ENCODE peak calls at places on chromosomes 16 and 17, in nine cellular contexts. One of them, this sample, is unnamed.

GRCh38 chr16:87558682-87559081 is 43.6 kb upstream of the JPH3 start:
- DNase-seq in fibroblast of pulmonary artery: no peak
- DNase-seq in IMR-90: no peak
- DNase-seq in ovary: no peak
- DNase-seq in foreskin fibroblast: no peak
- DNase-seq in heart right ventricle: no peak
- DNase-seq in cardiac muscle cell: no peak
- DNase-seq in A673: no peak
- DNase-seq in H1: no peak
- DNase-seq in this sample: no peak

GRCh38 chr16:23071202-23072083 is 77.8 kb downstream of the USP31 start:
- DNase-seq in fibroblast of pulmonary artery: peak
- DNase-seq in IMR-90: peak
- DNase-seq in ovary: no peak
- DNase-seq in foreskin fibroblast: no peak
- DNase-seq in heart right ventricle: no peak
- DNase-seq in cardiac muscle cell: no peak
- DNase-seq in A673: no peak
- DNase-seq in H1: no peak
- DNase-seq in this sample: peak

GRCh38 chr17:64406321-64407200 is 15.9 kb upstream of the PECAM1 start:
- DNase-seq in fibroblast of pulmonary artery: peak
- DNase-seq in IMR-90: no peak
- DNase-seq in ovary: peak
- DNase-seq in foreskin fibroblast: no peak
- DNase-seq in heart right ventricle: no peak
- DNase-seq in cardiac muscle cell: no peak
- DNase-seq in A673: peak
- DNase-seq in H1: no peak
- DNase-seq in this sample: no peak

GRCh38 chr16:20727181-20727580 is 14.4 kb downstream of the THUMPD1 start:
- DNase-seq in fibroblast of pulmonary artery: no peak
- DNase-seq in IMR-90: no peak
- DNase-seq in ovary: no peak
- DNase-seq in foreskin fibroblast: no peak
- DNase-seq in heart right ventricle: no peak
- DNase-seq in cardiac muscle cell: peak
- DNase-seq in A673: no peak
- DNase-seq in H1: no peak
- DNase-seq in this sample: no peak

GRCh38 chr16:5214466-5214865 is 116.9 kb upstream of the EEF2KMT start:
- DNase-seq in fibroblast of pulmonary artery: no peak
- DNase-seq in IMR-90: no peak
- DNase-seq in ovary: no peak
- DNase-seq in foreskin fibroblast: no peak
- DNase-seq in heart right ventricle: no peak
- DNase-seq in cardiac muscle cell: no peak
- DNase-seq in A673: no peak
- DNase-seq in H1: no peak
- DNase-seq in this sample: no peak

GRCh38 chr16:31471875-31472558 is at the start of gene TGFB1I1:
- DNase-seq in fibroblast of pulmonary artery: peak
- DNase-seq in IMR-90: peak
- DNase-seq in ovary: peak
- DNase-seq in foreskin fibroblast: peak
- DNase-seq in heart right ventricle: peak
- DNase-seq in cardiac muscle cell: peak
- DNase-seq in A673: no peak
- DNase-seq in H1: peak
- DNase-seq in this sample: peak

GRCh38 chr17:56913000-56913866 is 616 bp downstream of the TRIM25 start:
- DNase-seq in fibroblast of pulmonary artery: peak
- DNase-seq in IMR-90: no peak
- DNase-seq in ovary: no peak
- DNase-seq in foreskin fibroblast: no peak
- DNase-seq in heart right ventricle: peak
- DNase-seq in cardiac muscle cell: peak
- DNase-seq in A673: no peak
- DNase-seq in H1: peak
- DNase-seq in this sample: peak

GRCh38 chr16:67030221-67030962 is 1.4 kb downstream of the CBFB start:
- DNase-seq in fibroblast of pulmonary artery: no peak
- DNase-seq in IMR-90: no peak
- DNase-seq in ovary: no peak
- DNase-seq in foreskin fibroblast: no peak
- DNase-seq in heart right ventricle: no peak
- DNase-seq in cardiac muscle cell: no peak
- DNase-seq in A673: peak
- DNase-seq in H1: peak
- DNase-seq in this sample: no peak

GRCh38 chr17:77391668-77392375 is 251.1 kb downstream of the SEC14L1 start:
- DNase-seq in fibroblast of pulmonary artery: peak
- DNase-seq in IMR-90: peak
- DNase-seq in ovary: peak
- DNase-seq in foreskin fibroblast: peak
- DNase-seq in heart right ventricle: no peak
- DNase-seq in cardiac muscle cell: no peak
- DNase-seq in A673: peak
- DNase-seq in H1: no peak
- DNase-seq in this sample: peak

GRCh38 chr16:63361032-63361624 is 1324.9 kb upstream of the CDH8 start:
- DNase-seq in fibroblast of pulmonary artery: peak
- DNase-seq in IMR-90: peak
- DNase-seq in ovary: no peak
- DNase-seq in foreskin fibroblast: peak
- DNase-seq in heart right ventricle: no peak
- DNase-seq in cardiac muscle cell: peak
- DNase-seq in A673: peak
- DNase-seq in H1: no peak
- DNase-seq in this sample: peak

GRCh38 chr17:75873587-75874322 is 4.6 kb downstream of the TRIM47 start:
- DNase-seq in fibroblast of pulmonary artery: no peak
- DNase-seq in IMR-90: no peak
- DNase-seq in ovary: no peak
- DNase-seq in foreskin fibroblast: no peak
- DNase-seq in heart right ventricle: no peak
- DNase-seq in cardiac muscle cell: no peak
- DNase-seq in A673: no peak
- DNase-seq in H1: no peak
- DNase-seq in this sample: no peak

GRCh38 chr17:77487211-77487629 is 346.5 kb downstream of the SEC14L1 start:
- DNase-seq in fibroblast of pulmonary artery: no peak
- DNase-seq in IMR-90: no peak
- DNase-seq in ovary: no peak
- DNase-seq in foreskin fibroblast: no peak
- DNase-seq in heart right ventricle: no peak
- DNase-seq in cardiac muscle cell: no peak
- DNase-seq in A673: no peak
- DNase-seq in H1: no peak
- DNase-seq in this sample: no peak

GRCh38 chr16:6827272-6827671 is 505.4 kb upstream of the RBFOX1 start:
- DNase-seq in fibroblast of pulmonary artery: no peak
- DNase-seq in IMR-90: no peak
- DNase-seq in ovary: no peak
- DNase-seq in foreskin fibroblast: no peak
- DNase-seq in heart right ventricle: no peak
- DNase-seq in cardiac muscle cell: no peak
- DNase-seq in A673: no peak
- DNase-seq in H1: no peak
- DNase-seq in this sample: no peak

GRCh38 chr16:397736-398332 is 835 bp downstream of the NME4 start:
- DNase-seq in fibroblast of pulmonary artery: peak
- DNase-seq in IMR-90: peak
- DNase-seq in ovary: peak
- DNase-seq in foreskin fibroblast: peak
- DNase-seq in heart right ventricle: peak
- DNase-seq in cardiac muscle cell: peak
- DNase-seq in A673: peak
- DNase-seq in H1: peak
- DNase-seq in this sample: peak
- TF ChIP-seq CTCF in fibroblast of pulmonary artery: peak
- TF ChIP-seq CTCF in IMR-90: peak
- TF ChIP-seq CTCF in ovary: no peak
- TF ChIP-seq CTCF in foreskin fibroblast: peak
- TF ChIP-seq CTCF in heart right ventricle: no peak
- TF ChIP-seq CTCF in cardiac muscle cell: peak
- TF ChIP-seq CTCF in A673: peak
- TF ChIP-seq CTCF in H1: peak
- TF ChIP-seq CTCF in this sample: peak

DNA sequence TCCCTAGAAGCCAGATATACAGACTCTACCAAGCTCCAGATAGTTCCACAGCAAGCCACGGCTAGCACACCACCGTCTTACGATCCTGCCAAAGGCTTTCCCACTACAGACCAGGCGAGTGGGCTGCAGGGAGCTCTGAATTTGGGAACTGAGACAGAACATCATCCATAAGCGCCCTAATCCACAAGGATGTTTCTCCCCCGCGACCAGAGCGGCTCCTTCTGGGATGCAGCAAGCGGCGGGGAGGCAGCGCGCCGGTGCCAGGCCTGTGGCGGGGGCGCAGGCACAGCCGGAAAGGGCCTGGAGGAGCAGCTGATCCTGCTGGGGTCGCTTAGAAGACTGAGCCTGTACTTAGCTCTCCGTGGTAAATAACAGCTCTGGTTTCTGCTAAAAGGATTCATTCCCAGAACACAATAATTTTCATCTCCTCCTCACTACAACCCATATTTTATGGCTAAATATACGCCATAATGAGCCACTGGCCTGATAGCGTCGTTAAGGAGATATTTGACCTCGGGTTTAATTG is 16.2 kb upstream of the FOXF1 start:
- DNase-seq in fibroblast of pulmonary artery: no peak
- DNase-seq in IMR-90: no peak
- DNase-seq in ovary: no peak
- DNase-seq in foreskin fibroblast: no peak
- DNase-seq in heart right ventricle: no peak
- DNase-seq in cardiac muscle cell: no peak
- DNase-seq in A673: no peak
- DNase-seq in H1: no peak
- DNase-seq in this sample: no peak
- H3K4me3 ChIP-seq in fibroblast of pulmonary artery: no peak
- H3K4me3 ChIP-seq in IMR-90: no peak
- H3K4me3 ChIP-seq in ovary: no peak
- H3K4me3 ChIP-seq in foreskin fibroblast: no peak
- H3K4me3 ChIP-seq in heart right ventricle: no peak
- H3K4me3 ChIP-seq in cardiac muscle cell: no peak
- H3K4me3 ChIP-seq in A673: no peak
- H3K4me3 ChIP-seq in H1: no peak
- H3K4me3 ChIP-seq in this sample: no peak

DNA sequence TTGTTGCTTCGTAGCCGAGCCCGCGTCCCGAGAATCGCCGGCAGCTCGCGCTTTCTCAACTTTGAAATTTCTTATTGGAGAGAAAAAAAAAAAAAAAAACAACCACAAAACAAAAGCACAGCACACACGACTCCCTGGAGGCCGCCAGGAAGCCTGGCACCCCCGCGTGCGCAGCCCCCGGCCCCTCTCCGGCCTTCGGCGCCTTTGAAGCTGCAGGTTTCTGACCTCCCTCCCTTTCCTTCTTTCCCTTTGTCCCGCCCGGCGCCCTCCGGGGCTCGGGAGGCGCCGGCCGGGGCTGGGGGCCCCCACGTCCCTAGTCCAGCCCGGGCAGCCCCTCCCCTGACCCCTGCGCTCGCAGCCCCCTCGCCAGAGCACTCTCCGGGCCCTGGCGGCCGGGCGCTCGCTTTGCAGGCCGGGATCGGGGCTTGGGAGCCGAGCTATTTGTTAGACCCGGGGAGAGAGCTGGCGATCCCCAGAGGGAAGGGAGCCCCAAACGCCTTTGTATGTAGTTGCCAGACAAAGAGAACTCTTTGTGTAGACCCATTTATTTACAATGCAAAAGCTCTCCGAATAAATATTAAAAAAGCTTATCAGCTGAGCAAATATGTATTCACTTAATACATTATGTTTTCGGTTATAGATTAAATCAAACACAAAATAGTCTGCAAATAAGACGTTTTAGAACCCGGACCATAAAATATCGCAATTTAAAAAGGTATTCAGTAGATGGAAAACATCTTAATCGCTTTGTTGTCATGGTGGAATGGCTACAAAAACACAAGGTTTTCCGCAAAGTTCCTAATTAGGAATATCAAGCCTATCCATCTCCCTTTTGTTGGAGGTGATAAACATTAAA is 2.3 kb downstream of the BAHCC1 start:
- DNase-seq in fibroblast of pulmonary artery: peak
- DNase-seq in IMR-90: peak
- DNase-seq in ovary: no peak
- DNase-seq in foreskin fibroblast: no peak
- DNase-seq in heart right ventricle: no peak
- DNase-seq in cardiac muscle cell: peak
- DNase-seq in A673: peak
- DNase-seq in H1: peak
- DNase-seq in this sample: peak
- TF ChIP-seq CTCF in fibroblast of pulmonary artery: no peak
- TF ChIP-seq CTCF in IMR-90: no peak
- TF ChIP-seq CTCF in ovary: no peak
- TF ChIP-seq CTCF in foreskin fibroblast: no peak
- TF ChIP-seq CTCF in heart right ventricle: peak
- TF ChIP-seq CTCF in cardiac muscle cell: peak
- TF ChIP-seq CTCF in A673: peak
- TF ChIP-seq CTCF in H1: peak
- TF ChIP-seq CTCF in this sample: peak

DNA sequence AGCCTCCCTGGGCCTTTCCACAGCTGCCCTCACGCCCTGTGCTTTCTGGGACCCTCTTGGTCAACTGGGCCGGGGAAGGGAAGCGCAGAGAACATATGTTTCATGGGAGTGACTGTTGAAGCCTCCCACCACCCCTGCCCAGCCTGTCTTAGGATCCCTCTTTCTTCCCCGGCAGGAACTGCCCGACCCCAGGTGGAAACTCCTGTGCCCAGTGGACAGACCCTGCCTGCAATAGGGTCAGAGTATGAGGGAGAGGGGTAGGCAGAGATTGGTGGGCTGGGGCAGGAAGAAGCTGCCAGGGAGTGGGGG is 10.5 kb downstream of the HEXIM2 start:
- DNase-seq in fibroblast of pulmonary artery: no peak
- DNase-seq in IMR-90: no peak
- DNase-seq in ovary: no peak
- DNase-seq in foreskin fibroblast: no peak
- DNase-seq in heart right ventricle: no peak
- DNase-seq in cardiac muscle cell: no peak
- DNase-seq in A673: no peak
- DNase-seq in H1: peak
- DNase-seq in this sample: no peak
- H3K4me3 ChIP-seq in fibroblast of pulmonary artery: no peak
- H3K4me3 ChIP-seq in IMR-90: no peak
- H3K4me3 ChIP-seq in ovary: peak
- H3K4me3 ChIP-seq in foreskin fibroblast: peak
- H3K4me3 ChIP-seq in heart right ventricle: peak
- H3K4me3 ChIP-seq in cardiac muscle cell: no peak
- H3K4me3 ChIP-seq in A673: no peak
- H3K4me3 ChIP-seq in H1: no peak
- H3K4me3 ChIP-seq in this sample: peak

This sample was measured in fibroblast of villous mesenchyme.